ENCODE peak calls at places on chromosomes 7 and 10, in seven cellular contexts. P is osteocyte, B is GM23248, X is cardiac fibroblast, H is NCI-H2029, A is DMS153, D is GM10248. Q is an unnamed sample.

GRCh38 chr10:117261501-117261900 is 20.6 kb downstream of the SLC18A2 start:
- DNase-seq in P (no peak), B (no peak), X (no peak), H (no peak), A (no peak), D (no peak), Q (peak; percentile 16)

GRCh38 chr10:70779685-70780369 is 5.3 kb downstream of the TBATA start:
- DNase-seq in P (no peak), B (peak; percentile 32), X (no peak), H (no peak), A (no peak), D (peak; percentile 6), Q (peak; percentile 55)

GRCh38 chr7:7519528-7519927 is 16.1 kb downstream of the COL28A1 start:
- DNase-seq in P (no peak), B (no peak), X (no peak), H (no peak), A (no peak), D (no peak), Q (no peak)

GRCh38 chr10:77582710-77583115 is 54.9 kb downstream of the KCNMA1 start:
- DNase-seq in P (no peak), B (peak; percentile 78), X (peak; percentile 58), H (no peak), A (no peak), D (no peak), Q (no peak)

GRCh38 chr7:79612027-79612426 is 158.6 kb upstream of the MAGI2 start:
- DNase-seq in P (no peak), B (no peak), X (no peak), H (no peak), A (no peak), D (no peak), Q (no peak)

GRCh38 chr10:13390604-13391522 is 42.8 kb upstream of the SEPHS1 start:
- DNase-seq in P (no peak), B (no peak), X (peak; percentile 10), H (no peak), A (no peak), D (no peak), Q (no peak)

GRCh38 chr7:33883566-33883965 is 21.8 kb upstream of the BMPER start:
- DNase-seq in P (no peak), B (no peak), X (no peak), H (peak; percentile 70), A (peak; percentile 86), D (no peak), Q (no peak)

GRCh38 chr7:23971031-23971430 is 261.0 kb downstream of the STK31 start:
- DNase-seq in P (no peak), B (no peak), X (no peak), H (no peak), A (no peak), D (no peak), Q (no peak)

GRCh38 chr10:80671847-80672246 is 134.1 kb downstream of the SH2D4B start:
- DNase-seq in P (no peak), B (no peak), X (no peak), H (no peak), A (no peak), D (no peak), Q (no peak)

GRCh38 chr10:7092603-7093002 is 318.2 kb downstream of the SFMBT2 start:
- DNase-seq in P (no peak), B (no peak), X (no peak), H (no peak), A (no peak), D (no peak), Q (no peak)

GRCh38 chr10:11685787-11686218 is 56.4 kb upstream of the ECHDC3 start:
- DNase-seq in P (no peak), B (peak; percentile 15), X (peak; percentile 60), H (peak; percentile 50), A (no peak), D (peak; percentile 62), Q (peak; percentile 81)

GRCh38 chr10:75469018-75469616 is 37.7 kb downstream of the LRMDA start:
- DNase-seq in P (no peak), B (peak; percentile 97), X (peak; percentile 95), H (no peak), A (no peak), D (no peak), Q (peak; percentile 72)

GRCh38 chr7:105337529-105337928 is 51.2 kb downstream of the SRPK2 start:
- DNase-seq in P (no peak), B (no peak), X (no peak), H (no peak), A (no peak), D (no peak), Q (no peak)

GRCh38 chr7:138893258-138893657 is 87.9 kb downstream of the KIAA1549 start:
- DNase-seq in P (no peak), B (no peak), X (no peak), H (no peak), A (no peak), D (no peak), Q (no peak)

GRCh38 chr10:82397859-82398258 is 522.9 kb downstream of the NRG3 start:
- DNase-seq in P (no peak), B (no peak), X (no peak), H (no peak), A (no peak), D (no peak), Q (no peak)

Q was measured in right atrium auricular region.